ENCODE peak calls at places on chromosomes 11 and 22, in ten cellular contexts. Y is KG1; E is SW480; H is stimulated activated effector memory CD8-positive, alpha-beta T cell treated with anti-CD3 and anti-CD28 coated beads, Interleukin-12 subunit alpha, Interleukin-12 subunit beta, amount 100 ng/mL, for 72 hours; O is stomach; Q is HS-27A; F is neuronal stem cell; P is activated gamma-delta T cell; V is progenitor cell of endocrine pancreas; K is WTC11. W is an unnamed sample.

GRCh38 chr11:46279393-46280099 is 2.1 kb downstream of the CREB3L1 start:
- DNase-seq in Y (no peak), E (no peak), H (no peak), O (peak), Q (no peak), F (no peak), P (no peak), V (no peak), K (no peak), W (peak)

GRCh38 chr11:36249271-36249670 is 40.0 kb downstream of the COMMD9 start:
- DNase-seq in Y (no peak), E (no peak), H (no peak), O (no peak), Q (no peak), F (no peak), P (no peak), V (no peak), K (no peak), W (no peak)

GRCh38 chr11:70556884-70557741 is 158.8 kb downstream of the CTTN start:
- DNase-seq in Y (no peak), E (peak), H (no peak), O (no peak), Q (peak), F (no peak), P (no peak), V (no peak), K (no peak), W (no peak)

GRCh38 chr11:77411238-77411637 is 62.7 kb downstream of the PAK1 start:
- DNase-seq in Y (peak), E (no peak), H (peak), O (no peak), Q (no peak), F (no peak), P (no peak), V (no peak), K (no peak), W (peak)

GRCh38 chr11:16179668-16180067 is 176.7 kb downstream of the SOX6 start:
- DNase-seq in Y (no peak), E (no peak), H (no peak), O (no peak), Q (no peak), F (no peak), P (no peak), V (no peak), K (no peak), W (no peak)

GRCh38 chr11:6646631-6647281 is 8.9 kb downstream of the DCHS1 start:
- DNase-seq in Y (peak), E (no peak), H (no peak), O (no peak), Q (no peak), F (no peak), P (no peak), V (no peak), K (no peak), W (no peak)

GRCh38 chr11:35014352-35014751 is 97.9 kb downstream of the PDHX start:
- DNase-seq in Y (no peak), E (no peak), H (no peak), O (no peak), Q (no peak), F (no peak), P (no peak), V (no peak), K (no peak), W (no peak)

GRCh38 chr22:26054846-26055245 is 114.4 kb upstream of the SEZ6L start:
- DNase-seq in Y (no peak), E (no peak), H (no peak), O (no peak), Q (no peak), F (no peak), P (no peak), V (no peak), K (no peak), W (peak)

GRCh38 chr22:20299736-20300136 is 20.1 kb downstream of the DGCR6L start:
- DNase-seq in Y (no peak), E (peak), H (no peak), O (peak), Q (no peak), F (no peak), P (no peak), V (no peak), K (no peak), W (no peak)

GRCh38 chr11:35615911-35616900 is 2.1 kb upstream of the FJX1 start:
- DNase-seq in Y (peak), E (peak), H (no peak), O (no peak), Q (peak), F (peak), P (no peak), V (no peak), K (no peak), W (peak)

GRCh38 chr11:32039149-32039548 is 51.7 kb upstream of the RCN1 start:
- DNase-seq in Y (no peak), E (no peak), H (no peak), O (no peak), Q (no peak), F (no peak), P (no peak), V (no peak), K (no peak), W (no peak)

GRCh38 chr11:94018721-94019120 is 2.4 kb upstream of the HEPHL1 start:
- DNase-seq in Y (no peak), E (no peak), H (no peak), O (no peak), Q (no peak), F (no peak), P (no peak), V (no peak), K (no peak), W (no peak)